ENCODE peak calls at places on chromosomes 16 and 17, in seven cellular contexts. P, F, O, T, W, K and D are unnamed samples.
A peak's percentile ranks its signal among the peaks of the same experiment; 100 is the strongest.

GRCh38 chr16:15041260-15042011 is 14.4 kb downstream of the NTAN1 start:
- DNase-seq in P (peak; percentile 87), F (no peak), O (no peak), T (no peak), W (peak; percentile 78), K (no peak), D (peak; percentile 94)

GRCh38 chr17:70716551-70716950 is 547.2 kb downstream of the KCNJ2 start:
- DNase-seq in P (no peak), F (no peak), O (no peak), T (no peak), W (no peak), K (no peak), D (no peak)

GRCh38 chr17:40555296-40556190 is 9.7 kb downstream of the CCR7 start:
- DNase-seq in P (no peak), F (no peak), O (no peak), T (no peak), W (peak; percentile 17), K (no peak), D (peak; percentile 79)

GRCh38 chr17:34765291-34765690 is 185.9 kb downstream of the TMEM132E start:
- DNase-seq in P (no peak), F (no peak), O (no peak), T (no peak), W (no peak), K (no peak), D (no peak)

GRCh38 chr17:69414408-69415274 is at the start of gene MAP2K6:
- DNase-seq in P (peak; percentile 91), F (peak; percentile 79), O (no peak), T (peak; percentile 85), W (peak; percentile 81), K (peak; percentile 77), D (peak; percentile 95)

GRCh38 chr16:89881368-89881730 is 8.0 kb downstream of the TCF25 start:
- DNase-seq in P (no peak), F (no peak), O (no peak), T (no peak), W (no peak), K (no peak), D (no peak)

GRCh38 chr16:4293822-4294457 is 21.1 kb upstream of the TFAP4 start:
- DNase-seq in P (peak; percentile 84), F (peak; percentile 93), O (no peak), T (peak; percentile 82), W (peak; percentile 58), K (no peak), D (no peak)

GRCh38 chr17:57009737-57010445 is 32.0 kb downstream of the SCPEP1 start:
- DNase-seq in P (no peak), F (peak; percentile 76), O (peak; percentile 61), T (peak; percentile 74), W (peak; percentile 69), K (peak; percentile 43), D (no peak)

GRCh38 chr16:70635356-70636016 is 10.9 kb upstream of the IL34 start:
- DNase-seq in P (no peak), F (no peak), O (no peak), T (no peak), W (no peak), K (no peak), D (no peak)

GRCh38 chr17:17820457-17821158 is 16.2 kb downstream of the SREBF1 start:
- DNase-seq in P (no peak), F (no peak), O (no peak), T (no peak), W (no peak), K (no peak), D (no peak)

GRCh38 chr16:79601978-79602609 is 1.6 kb upstream of the MAF start:
- DNase-seq in P (peak; percentile 87), F (peak; percentile 60), O (no peak), T (peak; percentile 89), W (peak; percentile 86), K (peak; percentile 76), D (peak; percentile 96)

GRCh38 chr17:37512442-37513070 is 22.9 kb downstream of the DUSP14 start:
- DNase-seq in P (no peak), F (no peak), O (no peak), T (no peak), W (no peak), K (no peak), D (no peak)

GRCh38 chr17:32477220-32477619 is 9.6 kb upstream of the CDK5R1 start:
- DNase-seq in P (no peak), F (no peak), O (no peak), T (no peak), W (no peak), K (no peak), D (no peak)

GRCh38 chr16:26765087-26765486 is 301.6 kb upstream of the C16orf82 start:
- DNase-seq in P (no peak), F (peak; percentile 14), O (no peak), T (peak; percentile 49), W (no peak), K (peak; percentile 13), D (no peak)

GRCh38 chr17:21392257-21392656 is 16.1 kb downstream of the KCNJ12 start:
- DNase-seq in P (no peak), F (no peak), O (no peak), T (no peak), W (no peak), K (no peak), D (no peak)

GRCh38 chr17:79623786-79624657 is 13.2 kb upstream of the RBFOX3 start:
- DNase-seq in P (peak; percentile 48), F (peak; percentile 7), O (no peak), T (peak; percentile 41), W (no peak), K (no peak), D (peak; percentile 53)

GRCh38 chr16:86891121-86891520 is 312.8 kb downstream of the FOXL1 start:
- DNase-seq in P (no peak), F (no peak), O (no peak), T (no peak), W (no peak), K (no peak), D (no peak)

GRCh38 chr17:81254955-81255717 is 16.0 kb downstream of the NDUFAF8 start:
- DNase-seq in P (peak; percentile 95), F (no peak), O (no peak), T (peak; percentile 68), W (peak; percentile 96), K (peak; percentile 45), D (peak; percentile 93)

GRCh38 chr17:68378202-68379149 is 78.8 kb downstream of the WIPI1 start:
- DNase-seq in P (peak; percentile 98), F (peak; percentile 26), O (peak; percentile 63), T (peak; percentile 60), W (peak; percentile 71), K (peak; percentile 100), D (peak; percentile 97)

GRCh38 chr17:46832306-46832895 is 13.9 kb upstream of the WNT3 start:
- DNase-seq in P (no peak), F (no peak), O (no peak), T (no peak), W (no peak), K (no peak), D (no peak)

GRCh38 chr17:59506907-59507726 is 58.3 kb upstream of the DHX40 start:
- DNase-seq in P (no peak), F (no peak), O (no peak), T (no peak), W (no peak), K (no peak), D (no peak)

GRCh38 chr16:24801761-24802302 is 43.9 kb upstream of the SLC5A11 start:
- DNase-seq in P (no peak), F (no peak), O (no peak), T (no peak), W (no peak), K (no peak), D (no peak)

GRCh38 chr17:81234940-81235821 is 3.7 kb downstream of the TEPSIN start:
- DNase-seq in P (no peak), F (no peak), O (no peak), T (no peak), W (no peak), K (no peak), D (no peak)

GRCh38 chr16:89139907-89140361 is 31.6 kb upstream of the CDH15 start:
- DNase-seq in P (no peak), F (no peak), O (no peak), T (no peak), W (no peak), K (no peak), D (no peak)

GRCh38 chr17:39949028-39949427 is 13.8 kb upstream of the GSDMA start:
- DNase-seq in P (no peak), F (no peak), O (no peak), T (no peak), W (no peak), K (no peak), D (no peak)

GRCh38 chr17:56029980-56030624 is 123.2 kb upstream of the ANKFN1 start:
- DNase-seq in P (no peak), F (no peak), O (no peak), T (no peak), W (no peak), K (no peak), D (peak; percentile 66)

GRCh38 chr17:2853722-2854580 is 57.7 kb downstream of the RAP1GAP2 start:
- DNase-seq in P (no peak), F (peak; percentile 88), O (no peak), T (peak; percentile 69), W (peak; percentile 55), K (no peak), D (no peak)

GRCh38 chr16:17224350-17224749 is 246.4 kb downstream of the XYLT1 start:
- DNase-seq in P (no peak), F (no peak), O (no peak), T (no peak), W (no peak), K (no peak), D (no peak)
- H3K4me3 ChIP-seq in P (no peak overlapping the region), F (no peak overlapping the region), O (no peak overlapping the region), T (no peak overlapping the region), W (no peak overlapping the region), K (no peak overlapping the region), D (no peak overlapping the region)

DNA sequence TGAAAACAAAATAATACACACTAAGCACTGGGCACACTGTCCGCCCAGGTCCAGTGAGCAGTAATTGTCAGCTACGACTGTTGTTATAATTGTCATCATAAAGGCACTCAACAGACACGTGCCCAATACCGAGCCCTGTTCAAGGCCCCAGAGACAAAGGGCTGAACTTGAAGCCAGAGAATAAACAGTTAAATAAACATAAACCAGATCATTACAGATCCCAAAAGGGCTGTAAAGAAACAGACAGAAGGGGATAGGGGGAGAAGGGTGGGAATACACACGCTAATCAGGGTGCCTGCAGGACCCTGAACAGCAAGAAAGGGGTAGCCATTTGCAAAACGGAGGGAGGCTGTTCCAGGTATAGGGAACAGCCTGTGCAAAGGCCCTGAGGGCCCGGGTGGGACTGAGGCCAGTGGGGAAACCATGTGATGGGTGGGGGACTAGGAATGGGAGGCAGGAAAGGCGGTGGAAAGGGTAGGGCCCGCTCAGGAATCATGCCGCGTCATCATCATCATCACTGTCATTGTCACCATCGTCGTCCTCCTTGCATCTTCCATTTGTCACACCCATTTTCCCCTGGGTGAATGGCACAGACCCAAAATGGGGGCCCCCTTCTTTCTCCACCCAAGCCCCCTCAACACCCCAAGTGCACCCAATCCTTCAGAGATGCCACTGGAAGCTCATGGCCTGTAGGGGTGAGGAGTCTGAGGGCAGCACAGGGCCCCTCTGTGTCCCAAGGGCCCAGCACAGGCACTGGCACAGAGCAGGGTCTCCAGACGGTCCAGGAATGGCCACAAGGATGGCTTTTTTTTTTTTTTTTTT is 6.3 kb downstream of the CARHSP1 start:
- DNase-seq in P (no peak), F (no peak), O (no peak), T (no peak), W (no peak), K (no peak), D (no peak)
- TF ChIP-seq POLR2AphosphoS5 in P (no peak), F (no peak), O (no peak), T (peak; percentile 52), W (no peak), K (peak; percentile 13), D (no peak)

GRCh38 chr17:77815127-77815905 is 143.2 kb upstream of the TNRC6C start:
- DNase-seq in P (peak; percentile 21), F (peak; percentile 63), O (no peak), T (no peak), W (no peak), K (no peak), D (no peak)
- TF ChIP-seq CTCF in P (no peak), F (no peak), O (no peak), T (peak; percentile 8), W (no peak), K (no peak), D (no peak)

GRCh38 chr16:62383941-62384340 is 347.7 kb upstream of the CDH8 start:
- DNase-seq in P (no peak), F (no peak), O (no peak), T (no peak), W (no peak), K (no peak), D (no peak)
- H3K4me3 ChIP-seq in P (no peak overlapping the region), F (no peak overlapping the region), O (no peak overlapping the region), T (no peak overlapping the region), W (no peak overlapping the region), K (no peak overlapping the region), D (no peak overlapping the region)